ENCODE peak calls at places on chromosomes 4 and X, in ten cellular contexts. I, U, E, R, Z, O, W, F, G and C are unnamed samples.

GRCh38 chr4:15003441-15003890 is 1.2 kb downstream of the CPEB2 start:
- DNase-seq in Z (peak; percentile 23), E (peak; percentile 46), O (peak; percentile 20), G (peak; percentile 80), U (peak; percentile 79), I (no peak), R (peak; percentile 47), F (no peak), W (peak; percentile 47), C (peak; percentile 87)

GRCh38 chr4:1640110-1640509 is 44.0 kb downstream of the FAM53A start:
- DNase-seq in R (no peak), E (no peak), O (no peak), U (no peak), G (no peak), F (no peak), Z (no peak), I (no peak), W (no peak), C (no peak)

GRCh38 chrX:110293658-110294453 is 24.0 kb downstream of the AMMECR1 start:
- DNase-seq in E (no peak), F (no peak), I (no peak), R (no peak), G (no peak), O (no peak), W (no peak), U (no peak), Z (no peak), C (no peak)

GRCh38 chr4:26197018-26197779 is 123.6 kb upstream of the RBPJ start:
- DNase-seq in O (no peak), F (peak; percentile 96), E (peak; percentile 63), G (no peak), I (no peak), R (peak; percentile 41), W (no peak), Z (peak; percentile 56), U (no peak), C (no peak)

GRCh38 chrX:13816899-13817298 is at the start of gene GPM6B:
- DNase-seq in F (no peak), R (no peak), I (no peak), E (no peak), Z (no peak), G (no peak), W (no peak), O (no peak), U (no peak), C (no peak)

GRCh38 chr4:113179996-113180395 is 130.5 kb downstream of the ANK2 start:
- DNase-seq in F (no peak), R (no peak), E (no peak), I (no peak), O (no peak), U (no peak), G (no peak), Z (no peak), W (no peak), C (no peak)

GRCh38 chrX:24149346-24150050 is at the start of gene ZFX:
- DNase-seq in E (peak; percentile 41), R (peak; percentile 71), F (no peak), I (peak; percentile 23), Z (peak; percentile 62), U (peak; percentile 87), W (peak; percentile 74), O (peak; percentile 14), G (peak; percentile 75), C (peak; percentile 80)

GRCh38 chr4:65416875-65417274 is 253.4 kb downstream of the EPHA5 start:
- DNase-seq in F (no peak), U (no peak), R (peak; percentile 4), I (peak; percentile 80), E (no peak), O (no peak), W (no peak), Z (no peak), G (no peak), C (peak; percentile 95)

GRCh38 chr4:151744614-151745013 is 16.2 kb downstream of the GATB start:
- DNase-seq in O (no peak), E (no peak), R (no peak), U (no peak), Z (no peak), G (no peak), F (peak; percentile 90), I (peak; percentile 51), W (no peak), C (no peak)

GRCh38 chr4:142840516-142841123 is 5.5 kb downstream of the INPP4B start:
- DNase-seq in G (no peak), W (no peak), F (no peak), E (no peak), O (no peak), I (peak; percentile 62), R (no peak), U (peak; percentile 60), Z (no peak), C (no peak)

GRCh38 chrX:153870791-153871360 is 15.1 kb downstream of the L1CAM start:
- DNase-seq in W (no peak), U (no peak), O (no peak), Z (no peak), F (no peak), E (no peak), I (no peak), R (no peak), G (no peak), C (no peak)

GRCh38 chr4:55318135-55318534 is 27.9 kb upstream of the SRD5A3 start:
- DNase-seq in W (peak; percentile 17), U (no peak), F (no peak), Z (no peak), O (no peak), R (no peak), E (no peak), I (peak; percentile 72), G (no peak), C (no peak)

GRCh38 chr4:2836391-2836859 is 7.2 kb upstream of the ADD1 start:
- DNase-seq in R (no peak), G (peak; percentile 51), U (no peak), O (no peak), E (no peak), F (no peak), W (peak; percentile 14), I (no peak), Z (no peak), C (no peak)
- H3K27ac ChIP-seq in R (no peak overlapping the region), G (peak overlapping the region; percentile 40), U (no peak overlapping the region), O (peak overlapping the region; percentile 77), E (peak overlapping the region; percentile 59), F (no peak overlapping the region), W (peak overlapping the region; percentile 83), I (no peak overlapping the region), Z (no peak overlapping the region), C (no peak overlapping the region)

DNA sequence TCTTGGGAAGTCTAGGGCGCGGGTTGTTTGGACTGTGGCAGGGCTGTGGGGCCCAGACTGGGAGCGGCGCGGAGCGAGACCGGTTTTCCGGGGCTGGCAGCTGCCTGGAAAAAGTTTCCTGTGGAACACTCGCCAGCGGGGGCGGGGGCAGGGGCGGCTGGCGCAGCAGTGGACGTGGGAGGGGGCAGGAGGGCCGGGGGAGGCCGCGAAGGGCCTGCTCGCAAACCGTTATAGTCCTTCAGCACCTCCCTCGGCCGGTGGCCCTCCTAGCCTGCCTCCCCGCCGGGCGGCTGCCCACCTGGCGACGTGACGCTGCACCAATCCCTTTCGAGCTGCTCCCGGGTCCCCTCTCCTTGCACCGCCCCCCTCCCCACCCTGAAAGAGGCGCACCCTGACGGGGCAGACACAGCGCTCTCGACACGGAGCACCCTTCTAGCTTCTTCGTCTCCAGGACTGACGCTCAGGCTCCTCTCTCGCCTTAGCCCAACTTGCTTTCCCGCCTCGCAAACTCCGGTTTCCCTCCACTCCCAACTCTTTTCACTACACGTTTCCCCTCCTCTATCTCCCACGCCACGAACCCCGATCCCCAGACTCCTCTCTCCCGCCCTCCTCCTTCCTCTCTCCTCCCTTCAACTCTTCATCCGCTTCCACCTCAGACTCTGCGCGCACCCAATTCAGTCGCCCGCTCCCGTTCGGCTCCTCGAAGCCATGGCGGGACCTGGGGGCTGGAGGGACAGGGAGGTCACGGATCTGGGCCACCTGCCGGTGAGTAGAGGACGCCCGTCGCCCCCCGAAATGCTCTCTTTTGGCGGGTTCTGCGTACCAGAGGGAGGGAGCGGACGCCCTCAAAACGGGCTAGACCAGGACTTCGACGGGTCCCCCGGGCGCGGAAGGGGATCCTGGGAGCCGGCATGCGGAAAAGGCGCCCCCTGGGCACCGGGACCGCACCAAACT is at the start of gene NRK:
- DNase-seq in O (no peak), I (peak; percentile 31), R (no peak), Z (no peak), U (no peak), F (no peak), W (peak; percentile 30), G (peak; percentile 63), E (no peak), C (no peak)
- H3K27me3 ChIP-seq in O (peaks cover 62% of the 10 kb centered on the region), I (no peaks in the 10 kb centered on the region), R (no peaks in the 10 kb centered on the region), Z (no peaks in the 10 kb centered on the region), U (no peaks in the 10 kb centered on the region), F (no peaks in the 10 kb centered on the region), W (no peaks in the 10 kb centered on the region), G (no peaks in the 10 kb centered on the region), E (no peaks in the 10 kb centered on the region), C (peaks cover 3% of the 10 kb centered on the region)

GRCh38 chrX:107775734-107776511 is at the start of gene TSC22D3:
- DNase-seq in G (peak; percentile 94), O (peak; percentile 69), E (peak; percentile 39), R (no peak), W (peak; percentile 74), I (peak; percentile 64), Z (peak; percentile 67), U (peak; percentile 86), F (peak; percentile 88), C (peak; percentile 83)
- H3K27ac ChIP-seq in G (peak within 1 kb of the TSS; percentile 94), O (peak within 1 kb of the TSS; percentile 96), E (peak within 1 kb of the TSS; percentile 49), R (no peak within 1 kb of the TSS), W (peak within 1 kb of the TSS; percentile 85), I (no peak within 1 kb of the TSS), Z (peak within 1 kb of the TSS; percentile 76), U (no peak within 1 kb of the TSS), F (no peak within 1 kb of the TSS), C (peak within 1 kb of the TSS; percentile 73)

GRCh38 chrX:425056-425455 is 38.3 kb upstream of the PPP2R3B start:
- DNase-seq in O (no peak), I (no peak), Z (no peak), W (no peak), R (no peak), G (no peak), E (no peak), F (no peak), U (no peak), C (no peak)

GRCh38 chrX:429266-429825 is 42.6 kb upstream of the PPP2R3B start:
- DNase-seq in R (no peak), E (no peak), I (no peak), O (no peak), F (no peak), W (no peak), Z (no peak), G (no peak), U (no peak), C (no peak)

GRCh38 chrX:427812-428725 is 41.4 kb upstream of the PPP2R3B start:
- DNase-seq in R (no peak), E (no peak), I (no peak), Z (no peak), U (no peak), G (no peak), F (no peak), O (no peak), W (no peak), C (no peak)

GRCh38 chrX:431032-431431 is 44.3 kb upstream of the PPP2R3B start:
- DNase-seq in W (no peak), R (no peak), O (no peak), Z (no peak), E (no peak), I (no peak), U (no peak), F (no peak), G (no peak), C (no peak)

GRCh38 chrX:426881-427280 is 40.2 kb upstream of the PPP2R3B start:
- DNase-seq in W (no peak), U (no peak), I (no peak), O (no peak), Z (no peak), G (no peak), R (no peak), F (no peak), E (no peak), C (no peak)
- H3K27me3 ChIP-seq in W (no peaks in the 10 kb centered on the region), U (no peaks in the 10 kb centered on the region), I (peaks cover 4% of the 10 kb centered on the region), O (peaks cover 7% of the 10 kb centered on the region), Z (no peaks in the 10 kb centered on the region), G (no peaks in the 10 kb centered on the region), R (no peaks in the 10 kb centered on the region), F (peaks cover 27% of the 10 kb centered on the region), E (no peaks in the 10 kb centered on the region), C (no peaks in the 10 kb centered on the region)